ENCODE peak calls at places on chromosomes 11 and 22, in seven cellular contexts. N is stimulated activated naive B cell treated with anti-CD40 and anti-IgM and Interleukin-4, amounts not matched to agents 10 μg/mL and 1 μg/mL and 100 μg/mL, for 72 hours; Q is activated CD8-positive, alpha-beta memory T cell treated with anti-CD3 and anti-CD28 coated beads, Interleukin-2, amount 50 U/mL, for 48 hours; R is stimulated activated CD8-positive, alpha-beta memory T cell treated with anti-CD3 and anti-CD28 coated beads, Interleukin-2, amount 100 ng/mL, for 1 hour; P is NCI-H1417; F is SK-MEL-5; E is NCI-H2081 treated with DMSO at 0.1 percent for 48 hours. J is an unnamed sample.

GRCh38 chr22:46894081-46894671 is 131.7 kb downstream of the TBC1D22A start:
- DNase-seq in N (no peak), Q (no peak), R (no peak), P (no peak), F (peak), E (no peak), J (peak)

GRCh38 chr11:105968021-105968697 is 53.9 kb downstream of the MSANTD4 start:
- DNase-seq in N (no peak), Q (no peak), R (no peak), P (no peak), F (no peak), E (no peak), J (no peak)

GRCh38 chr11:16070573-16070972 is 285.8 kb downstream of the SOX6 start:
- DNase-seq in N (no peak), Q (no peak), R (no peak), P (no peak), F (peak), E (no peak), J (peak)

GRCh38 chr11:30322162-30322561 is 742 bp upstream of the ARL14EP start:
- DNase-seq in N (no peak), Q (no peak), R (no peak), P (peak), F (no peak), E (no peak), J (no peak)

GRCh38 chr22:49015459-49015858 is 812.2 kb downstream of the BRD1 start:
- DNase-seq in N (no peak), Q (peak), R (no peak), P (no peak), F (no peak), E (no peak), J (peak)

GRCh38 chr22:50703726-50704509 is 31.3 kb downstream of the SHANK3 start:
- DNase-seq in N (no peak), Q (no peak), R (no peak), P (no peak), F (no peak), E (no peak), J (peak)

GRCh38 chr11:66333220-66333877 is 2.9 kb downstream of the RIN1 start:
- DNase-seq in N (no peak), Q (no peak), R (no peak), P (no peak), F (no peak), E (no peak), J (peak)

GRCh38 chr11:117827521-117828511 is 3.3 kb upstream of the FXYD2 start:
- DNase-seq in N (no peak), Q (peak), R (no peak), P (peak), F (no peak), E (no peak), J (peak)

GRCh38 chr22:29269731-29270474 is 1.8 kb downstream of the EWSR1 start:
- DNase-seq in N (no peak), Q (no peak), R (no peak), P (peak), F (no peak), E (no peak), J (no peak)

GRCh38 chr11:6200975-6201374 is 2.0 kb downstream of the OR52W1 start:
- DNase-seq in N (no peak), Q (no peak), R (no peak), P (no peak), F (no peak), E (no peak), J (no peak)